ENCODE peak calls at places on chromosomes 13 and 19, in six cellular contexts. M is SJSA1; W is SJCRH30; S is iPS DF 6.9; X is DND-41; H is CD8-positive, alpha-beta T cell. B is an unnamed sample.

GRCh38 chr13:21218351-21219043 is 42.0 kb downstream of the MRPL57 start:
- DNase-seq in M (no peak), W (peak; percentile 28), S (no peak), X (peak; percentile 77), H (no peak), B (no peak)

GRCh38 chr19:11814707-11815050 is 606 bp downstream of the ZNF440 start:
- DNase-seq in M (no peak), W (peak; percentile 49), S (no peak), X (no peak), H (no peak), B (no peak)

GRCh38 chr19:49672131-49672919 is 4.7 kb upstream of the PRMT1 start:
- DNase-seq in M (peak; percentile 81), W (peak; percentile 72), S (no peak), X (peak; percentile 75), H (peak; percentile 81), B (peak; percentile 83)

GRCh38 chr19:46674416-46675178 is 13.6 kb upstream of the DACT3 start:
- DNase-seq in M (no peak), W (peak; percentile 50), S (no peak), X (peak; percentile 19), H (no peak), B (no peak)

GRCh38 chr19:2532252-2533071 is 56.5 kb downstream of the GADD45B start:
- DNase-seq in M (no peak), W (no peak), S (no peak), X (no peak), H (no peak), B (no peak)

GRCh38 chr19:42121666-42122069 is 10.6 kb downstream of the POU2F2 start:
- DNase-seq in M (peak; percentile 94), W (peak; percentile 32), S (no peak), X (peak; percentile 35), H (peak; percentile 78), B (peak; percentile 89)

GRCh38 chr13:49976314-49977258 is 20.3 kb upstream of the TRIM13 start:
- DNase-seq in M (peak; percentile 43), W (peak; percentile 90), S (peak; percentile 68), X (peak; percentile 70), H (peak; percentile 81), B (peak; percentile 73)

GRCh38 chr13:93753639-93754038 is 527.0 kb downstream of the GPC6 start:
- DNase-seq in M (no peak), W (no peak), S (no peak), X (no peak), H (no peak), B (no peak)

GRCh38 chr13:110981379-110981778 is 66.5 kb upstream of the ANKRD10 start:
- DNase-seq in M (no peak), W (no peak), S (no peak), X (no peak), H (no peak), B (no peak)

GRCh38 chr19:45630463-45630862 is 8.7 kb downstream of the EML2 start:
- DNase-seq in M (peak; percentile 76), W (no peak), S (no peak), X (no peak), H (no peak), B (no peak)

GRCh38 chr19:18636969-18637629 is at the start of gene KLHL26:
- DNase-seq in M (no peak), W (no peak), S (no peak), X (peak; percentile 13), H (peak; percentile 12), B (no peak)

GRCh38 chr19:30011051-30011578 is 69.1 kb downstream of the URI1 start:
- DNase-seq in M (no peak), W (no peak), S (peak; percentile 11), X (no peak), H (no peak), B (no peak)

GRCh38 chr19:35349614-35350521 is 2.2 kb downstream of the FFAR1 start:
- DNase-seq in M (no peak), W (no peak), S (no peak), X (no peak), H (no peak), B (peak; percentile 68)

GRCh38 chr19:46386996-46387712 is 26.2 kb downstream of the CCDC8 start:
- DNase-seq in M (no peak), W (no peak), S (no peak), X (no peak), H (no peak), B (no peak)

GRCh38 chr19:12652219-12652618 is 14.3 kb downstream of the MAN2B1 start:
- DNase-seq in M (no peak), W (no peak), S (no peak), X (no peak), H (no peak), B (peak; percentile 4)

GRCh38 chr19:2428027-2428690 is 773 bp upstream of the TIMM13 start:
- DNase-seq in M (no peak), W (peak; percentile 23), S (no peak), X (no peak), H (no peak), B (no peak)

GRCh38 chr13:110282316-110282841 is 24.6 kb downstream of the COL4A1 start:
- DNase-seq in M (peak; percentile 34), W (no peak), S (no peak), X (no peak), H (no peak), B (no peak)

GRCh38 chr13:21365574-21365973 is 93.5 kb downstream of the ZDHHC20 start:
- DNase-seq in M (no peak), W (no peak), S (no peak), X (no peak), H (peak; percentile 30), B (no peak)

GRCh38 chr19:43598445-43599240 is 2.2 kb downstream of the ZNF576 start:
- DNase-seq in M (no peak), W (no peak), S (no peak), X (no peak), H (no peak), B (no peak)
- H3K4me3 ChIP-seq in M (no peak overlapping the region), W (no peak overlapping the region), S (no peak overlapping the region), X (no peak overlapping the region), H (no peak overlapping the region), B (no peak overlapping the region)

DNA sequence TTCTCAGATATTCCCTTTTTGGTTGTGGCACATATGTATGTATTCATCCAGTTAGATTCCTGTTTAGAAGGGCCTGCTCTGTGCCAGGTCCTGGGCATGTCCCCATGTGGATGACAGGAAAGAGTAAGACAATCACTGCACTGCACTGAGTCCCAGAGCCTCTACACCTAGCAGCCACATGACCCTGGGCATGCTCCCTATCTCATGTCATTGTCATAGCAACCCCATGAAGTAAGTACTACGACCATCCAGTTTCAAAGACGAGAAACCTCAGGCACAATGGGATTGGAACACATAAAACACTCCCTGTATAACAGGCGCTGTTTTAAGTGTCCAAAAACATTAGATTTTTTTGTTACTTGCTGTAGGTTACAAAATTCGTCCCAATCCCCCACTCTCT is 594.4 kb downstream of the UQCRFS1 start:
- DNase-seq in M (no peak), W (no peak), S (no peak), X (no peak), H (no peak), B (no peak)
- H3K4me1 ChIP-seq in M (no peaks in the 10 kb centered on the region), W (no peaks in the 10 kb centered on the region), S (no peaks in the 10 kb centered on the region), X (peaks cover 56% of the 10 kb centered on the region), H (no peaks in the 10 kb centered on the region), B (no peaks in the 10 kb centered on the region)

GRCh38 chr19:5957132-5957531 is 20.8 kb downstream of the RANBP3 start:
- DNase-seq in M (no peak), W (no peak), S (no peak), X (no peak), H (no peak), B (no peak)

GRCh38 chr19:5956323-5956722 is 21.6 kb downstream of the RANBP3 start:
- DNase-seq in M (no peak), W (no peak), S (no peak), X (no peak), H (no peak), B (no peak)

GRCh38 chr19:5956728-5957127 is 21.2 kb downstream of the RANBP3 start:
- DNase-seq in M (no peak), W (no peak), S (no peak), X (no peak), H (no peak), B (peak; percentile 65)

GRCh38 chr19:5954293-5954692 is 23.6 kb downstream of the RANBP3 start:
- DNase-seq in M (no peak), W (peak; percentile 17), S (no peak), X (no peak), H (no peak), B (no peak)

DNA sequence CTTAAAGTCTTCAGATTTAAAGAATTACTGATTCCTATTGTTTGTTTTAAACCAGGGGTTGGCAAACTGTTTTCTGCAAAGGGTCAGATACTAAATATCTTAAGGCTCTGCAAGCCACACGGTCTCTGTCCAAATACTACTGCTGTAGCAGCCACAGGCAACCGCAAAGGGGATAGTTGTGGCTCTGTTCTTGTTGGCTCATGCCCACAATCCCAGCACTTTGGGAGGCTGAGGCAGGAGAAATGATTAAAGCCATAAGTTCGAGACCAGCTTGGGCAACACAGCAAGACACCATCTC is 22.4 kb downstream of the RANBP3 start:
- DNase-seq in M (no peak), W (no peak), S (no peak), X (no peak), H (no peak), B (peak; percentile 20)
- H3K9me3 ChIP-seq in M (no peaks in the 10 kb centered on the region), W (no peaks in the 10 kb centered on the region), S (no peaks in the 10 kb centered on the region), X (no peaks in the 10 kb centered on the region), H (no peaks in the 10 kb centered on the region), B (no peaks in the 10 kb centered on the region)

DNA sequence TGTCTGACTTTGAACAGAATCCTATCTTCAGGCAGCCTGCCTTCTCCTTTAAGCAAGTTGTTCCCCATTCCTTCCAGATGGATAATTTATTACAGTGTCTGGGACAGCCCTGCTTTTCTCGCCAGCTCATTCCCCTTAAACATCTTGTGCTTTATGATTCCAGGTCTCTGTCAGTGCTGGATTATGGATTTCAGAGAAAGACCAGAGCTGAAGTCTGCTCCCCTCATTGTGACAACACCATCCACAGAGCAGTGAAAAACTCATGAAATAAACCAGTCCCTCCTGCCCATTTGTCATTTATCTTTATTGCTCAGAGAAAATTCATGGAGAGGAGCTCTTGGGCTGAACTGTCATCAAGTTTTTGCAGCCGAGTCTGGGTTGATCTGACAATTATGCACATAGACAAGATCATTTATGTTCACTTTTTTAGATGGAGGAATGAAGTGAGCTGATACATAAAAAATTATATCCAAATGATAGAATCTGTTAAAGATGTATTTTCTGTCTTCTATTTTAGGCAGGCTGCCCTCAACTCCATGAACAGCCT is 92.8 kb upstream of the GPR12 start:
- DNase-seq in M (no peak), W (no peak), S (no peak), X (no peak), H (no peak), B (no peak)
- H3K4me3 ChIP-seq in M (no peak overlapping the region), W (no peak overlapping the region), S (no peak overlapping the region), X (no peak overlapping the region), H (no peak overlapping the region), B (no peak overlapping the region)

GRCh38 chr13:78061806-78062205 is 143.2 kb upstream of the EDNRB start:
- DNase-seq in M (no peak), W (no peak), S (no peak), X (no peak), H (no peak), B (no peak)
- H3K4me1 ChIP-seq in M (no peaks in the 10 kb centered on the region), W (no peaks in the 10 kb centered on the region), S (no peaks in the 10 kb centered on the region), X (no peaks in the 10 kb centered on the region), H (no peaks in the 10 kb centered on the region), B (no peaks in the 10 kb centered on the region)

DNA sequence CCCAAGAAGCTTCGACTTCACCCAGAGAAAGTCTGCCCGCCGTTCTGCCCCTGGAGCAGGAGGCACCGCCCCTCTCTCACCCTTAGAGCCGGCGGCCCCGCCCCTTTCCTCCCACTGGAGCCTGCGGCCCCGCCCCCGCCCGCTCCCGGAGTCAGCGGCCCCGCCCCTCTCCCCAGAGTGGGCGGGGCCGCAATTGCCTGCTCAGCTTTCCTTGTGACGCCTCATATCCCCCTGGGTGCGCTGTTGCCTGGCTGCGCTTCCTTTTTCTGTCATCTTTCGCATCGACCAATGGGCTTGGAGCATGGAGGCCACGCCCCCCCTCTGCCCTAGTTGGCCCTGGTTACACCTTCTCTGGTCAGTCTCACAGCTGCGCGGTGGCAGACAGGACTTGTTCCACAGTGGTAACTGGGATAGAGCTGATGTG is 38.2 kb upstream of the ZNF492 start:
- DNase-seq in M (no peak), W (no peak), S (no peak), X (no peak), H (no peak), B (peak; percentile 83)
- H3K9me3 ChIP-seq in M (peaks cover 14% of the 10 kb centered on the region), W (no peaks in the 10 kb centered on the region), S (peaks cover 16% of the 10 kb centered on the region), X (peaks cover 10% of the 10 kb centered on the region), H (no peaks in the 10 kb centered on the region), B (no peaks in the 10 kb centered on the region)